ENCODE peak calls at places on chromosome 19, in seven cellular contexts. N, K, G, F, E, I and O are unnamed samples.

GRCh38 chr19:18322318-18322758 is 538 bp downstream of the LSM4 start:
- DNase-seq in K (no peak), F (no peak), N (peak), G (no peak), I (no peak), E (no peak), O (no peak)

GRCh38 chr19:15048885-15049541 is at the start of gene CASP14:
- DNase-seq in I (no peak), E (no peak), K (no peak), G (no peak), N (no peak), F (no peak), O (no peak)

GRCh38 chr19:5743640-5744039 is 23.2 kb downstream of the CATSPERD start:
- DNase-seq in N (no peak), G (no peak), I (no peak), E (no peak), K (no peak), F (no peak), O (no peak)

GRCh38 chr19:13022859-13023636 is 27.8 kb downstream of the NFIX start:
- DNase-seq in K (peak), E (peak), N (peak), I (peak), G (peak), F (peak), O (peak)

GRCh38 chr19:56310462-56310861 is 4.2 kb downstream of the ZSCAN5A start:
- DNase-seq in I (no peak), G (no peak), N (no peak), K (no peak), F (no peak), E (no peak), O (no peak)

GRCh38 chr19:38251564-38252051 is 4.6 kb downstream of the PPP1R14A start:
- DNase-seq in G (no peak), N (no peak), F (no peak), K (no peak), I (peak), E (peak), O (no peak)

GRCh38 chr19:38095411-38096308 is 128.4 kb downstream of the DPF1 start:
- DNase-seq in F (peak), N (peak), K (peak), E (peak), G (no peak), I (peak), O (peak)

GRCh38 chr19:45462174-45462573 is 5.6 kb upstream of the FOSB start:
- DNase-seq in I (no peak), G (no peak), E (no peak), N (no peak), F (no peak), K (no peak), O (no peak)

GRCh38 chr19:53102701-53103140 is 501 bp downstream of the ZNF160 start:
- DNase-seq in N (peak), K (peak), G (no peak), F (no peak), I (no peak), E (peak), O (peak)

GRCh38 chr19:8629184-8629583 is 1.2 kb upstream of the NFILZ start:
- DNase-seq in K (no peak), G (no peak), F (no peak), I (no peak), E (no peak), N (no peak), O (no peak)

GRCh38 chr19:5289060-5289990 is 51.3 kb downstream of the PTPRS start:
- DNase-seq in E (no peak), N (no peak), G (no peak), I (no peak), F (no peak), K (no peak), O (no peak)

GRCh38 chr19:47230122-47230920 is 678 bp downstream of the BBC3 start:
- DNase-seq in G (no peak), N (peak), I (peak), K (peak), F (no peak), E (peak), O (no peak)

GRCh38 chr19:8615813-8616596 is 5.5 kb upstream of the ADAMTS10 start:
- DNase-seq in F (no peak), E (peak), K (peak), I (peak), G (peak), N (peak), O (no peak)

GRCh38 chr19:13932911-13933393 is 5.3 kb downstream of the PODNL1 start:
- DNase-seq in K (no peak), F (no peak), N (no peak), G (no peak), E (no peak), I (no peak), O (no peak)

GRCh38 chr19:49056101-49056901 is 1.2 kb downstream of the CGB7 start:
- DNase-seq in I (peak), K (peak), N (peak), E (peak), G (no peak), F (no peak), O (no peak)

GRCh38 chr19:40139533-40140287 is 49.0 kb upstream of the ZNF780A start:
- DNase-seq in N (no peak), K (no peak), G (no peak), F (no peak), I (peak), E (no peak), O (peak)

GRCh38 chr19:12995596-12996541 is 594 bp downstream of the NFIX start:
- DNase-seq in K (peak), F (no peak), E (peak), G (no peak), I (peak), N (no peak), O (peak)

GRCh38 chr19:17327654-17328516 is 6.8 kb downstream of the ANO8 start:
- DNase-seq in F (peak), E (peak), G (no peak), K (no peak), N (peak), I (no peak), O (no peak)

GRCh38 chr19:18507021-18507726 is 14.7 kb downstream of the ELL start:
- DNase-seq in F (no peak), N (peak), K (no peak), E (no peak), G (no peak), I (no peak), O (no peak)

GRCh38 chr19:23916991-23917390 is 2.3 kb downstream of the ZNF726 start:
- DNase-seq in E (no peak), N (no peak), G (no peak), F (no peak), I (no peak), K (no peak), O (no peak)

GRCh38 chr19:40193587-40193849 is 2.3 kb downstream of the MAP3K10 start:
- DNase-seq in G (no peak), E (no peak), K (no peak), I (no peak), F (no peak), N (no peak), O (no peak)

GRCh38 chr19:13621413-13621812 is 115.1 kb upstream of the CACNA1A start:
- DNase-seq in I (no peak), E (no peak), F (peak), G (no peak), K (no peak), N (no peak), O (peak)

GRCh38 chr19:13427273-13428051 is 78.8 kb downstream of the CACNA1A start:
- DNase-seq in F (no peak), K (no peak), I (no peak), E (no peak), G (no peak), N (no peak), O (no peak)

GRCh38 chr19:2123682-2124387 is 27.1 kb downstream of the IZUMO4 start:
- DNase-seq in N (no peak), F (no peak), E (no peak), I (no peak), G (no peak), K (no peak), O (no peak)
- TF ChIP-seq POLR2A in N (no peak), F (no peak), E (no peak), I (no peak), G (no peak), K (no peak), O (no peak)

GRCh38 chr19:10013834-10014618 is 743 bp downstream of the RDH8 start:
- DNase-seq in K (no peak), I (no peak), E (no peak), F (no peak), G (no peak), N (peak), O (no peak)
- TF ChIP-seq POLR2A in K (no peak), I (no peak), E (no peak), F (no peak), G (no peak), N (no peak), O (no peak)

GRCh38 chr19:11016591-11016990 is 55.8 kb downstream of the SMARCA4 start:
- DNase-seq in E (no peak), K (no peak), I (no peak), F (no peak), N (no peak), G (no peak), O (no peak)

GRCh38 chr19:11013771-11014170 is 52.9 kb downstream of the SMARCA4 start:
- DNase-seq in K (no peak), N (no peak), G (no peak), F (no peak), I (no peak), E (no peak), O (no peak)

GRCh38 chr19:11010041-11010440 is 49.2 kb downstream of the SMARCA4 start:
- DNase-seq in G (no peak), I (no peak), K (no peak), F (no peak), N (no peak), E (no peak), O (no peak)

GRCh38 chr19:11014403-11014911 is 53.6 kb downstream of the SMARCA4 start:
- DNase-seq in I (no peak), N (no peak), K (no peak), E (no peak), G (no peak), F (no peak), O (no peak)

GRCh38 chr19:11012507-11012906 is 51.7 kb downstream of the SMARCA4 start:
- DNase-seq in N (no peak), E (no peak), K (no peak), I (no peak), F (no peak), G (no peak), O (no peak)
- TF ChIP-seq POLR2A in N (no peak), E (no peak), K (no peak), I (no peak), F (no peak), G (no peak), O (no peak)

DNA sequence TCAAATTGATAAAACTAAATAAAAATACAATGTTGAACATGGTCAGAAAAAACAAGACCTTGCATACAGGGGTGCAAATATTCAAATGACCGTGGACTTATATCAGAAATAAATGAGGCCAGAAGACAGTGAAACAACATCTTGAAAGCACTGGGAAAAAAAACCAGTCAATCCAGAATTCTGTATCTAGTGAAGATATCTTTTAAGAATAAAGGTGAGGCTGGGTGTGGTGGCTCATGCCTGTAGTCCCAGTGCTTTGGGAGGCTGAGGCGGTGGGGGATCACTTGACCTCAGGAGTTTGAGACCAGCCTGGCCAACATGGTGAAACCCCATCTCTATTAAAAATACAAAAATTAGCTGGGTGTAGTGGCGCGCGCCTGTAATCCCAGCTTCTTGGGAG is 15.2 kb upstream of the CEBPA start:
- DNase-seq in N (peak), E (no peak), K (no peak), F (no peak), G (no peak), I (no peak), O (no peak)
- TF ChIP-seq POLR2A in N (no peak), E (no peak), K (no peak), F (no peak), G (no peak), I (no peak), O (no peak)

GRCh38 chr19:1783354-1783753 is 28.7 kb downstream of the ATP8B3 start:
- DNase-seq in N (no peak), K (no peak), I (no peak), E (no peak), F (no peak), G (no peak), O (no peak)
- TF ChIP-seq POLR2A in N (no peak), K (no peak), I (no peak), E (no peak), F (no peak), G (no peak), O (no peak)

DNA sequence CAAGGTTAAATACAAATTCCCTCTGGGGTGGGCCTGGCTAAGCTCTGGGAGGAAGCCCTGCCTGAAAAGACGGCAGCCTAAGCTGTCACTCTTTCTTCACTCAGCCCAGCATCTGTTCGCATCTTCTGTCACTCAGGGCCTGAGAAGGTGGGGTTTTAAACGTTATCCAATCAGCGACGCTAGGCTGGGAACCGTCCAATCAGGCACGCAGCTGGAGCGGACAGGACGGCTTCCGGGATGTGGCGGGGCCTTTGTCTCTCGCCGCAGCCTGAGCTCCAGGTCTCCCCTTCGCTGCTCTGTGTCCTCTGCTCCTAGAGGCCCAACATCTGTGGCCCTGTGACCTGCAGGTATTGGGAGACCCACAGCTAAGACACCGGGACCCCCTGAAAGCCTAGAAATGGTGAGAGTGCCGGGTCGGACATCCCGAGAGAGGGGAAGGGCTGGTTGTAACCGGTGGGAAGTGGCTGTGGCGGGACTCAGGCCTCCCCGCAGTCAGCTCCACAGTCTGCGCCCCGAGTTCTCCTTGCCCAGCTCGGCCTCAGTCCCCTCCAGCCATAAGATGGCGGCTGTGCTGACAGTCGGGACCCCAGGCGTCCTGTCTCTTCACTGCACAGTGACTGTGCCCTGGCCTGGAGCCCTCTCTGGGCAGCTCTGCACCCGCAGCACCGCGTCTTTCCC is at the start of gene ZNF431:
- DNase-seq in G (peak), K (peak), E (peak), N (peak), I (peak), F (peak), O (peak)
- TF ChIP-seq POLR2A in G (peak), K (no peak), E (peak), N (peak), I (peak), F (no peak), O (peak)